ENCODE peak calls at places on chromosomes 5 and 9, in five cellular contexts. V, G, N, Q and M are unnamed samples.

GRCh38 chr9:37753489-37754190 is at the start of gene TRMT10B:
- DNase-seq in V (peak; percentile 75), G (peak; percentile 82), N (peak; percentile 69), Q (peak; percentile 87), M (peak; percentile 89)

GRCh38 chr9:129005336-129005997 is 22.7 kb downstream of the SH3GLB2 start:
- DNase-seq in V (no peak), G (no peak), N (no peak), Q (no peak), M (no peak)

GRCh38 chr9:23790341-23791260 is 35.4 kb downstream of the ELAVL2 start:
- DNase-seq in V (no peak), G (no peak), N (no peak), Q (no peak), M (no peak)

GRCh38 chr9:133960568-133961129 is 31.5 kb downstream of the VAV2 start:
- DNase-seq in V (peak; percentile 46), G (peak; percentile 54), N (peak; percentile 40), Q (peak; percentile 50), M (peak; percentile 68)

GRCh38 chr9:113569472-113570060 is 106.0 kb downstream of the RGS3 start:
- DNase-seq in V (no peak), G (no peak), N (no peak), Q (no peak), M (no peak)

GRCh38 chr9:129361196-129361595 is 183.1 kb upstream of the IER5L start:
- DNase-seq in V (no peak), G (no peak), N (no peak), Q (no peak), M (no peak)

GRCh38 chr9:86731511-86731993 is 215.8 kb downstream of the GAS1 start:
- DNase-seq in V (peak; percentile 94), G (no peak), N (peak; percentile 41), Q (no peak), M (no peak)

GRCh38 chr5:121279801-121280200 is 571.9 kb upstream of the FTMT start:
- DNase-seq in V (no peak), G (no peak), N (no peak), Q (no peak), M (no peak)

GRCh38 chr9:80485420-80485819 is 913.7 kb downstream of the TLE4 start:
- DNase-seq in V (no peak), G (no peak), N (peak; percentile 20), Q (no peak), M (no peak)

GRCh38 chr9:83336696-83337095 is 201.5 kb downstream of the FRMD3 start:
- DNase-seq in V (no peak), G (no peak), N (no peak), Q (peak; percentile 8), M (no peak)

GRCh38 chr9:37801959-37802711 is 1.5 kb downstream of the DCAF10 start:
- DNase-seq in V (no peak), G (no peak), N (no peak), Q (no peak), M (no peak)

GRCh38 chr5:35828092-35828598 is 28.5 kb upstream of the IL7R start:
- DNase-seq in V (no peak), G (no peak), N (no peak), Q (no peak), M (no peak)

GRCh38 chr9:27888661-27889295 is 315.5 kb upstream of the C9orf72 start:
- DNase-seq in V (peak; percentile 5), G (no peak), N (peak; percentile 57), Q (no peak), M (no peak)

GRCh38 chr9:2356391-2356790 is 265.2 kb upstream of the VLDLR start:
- DNase-seq in V (no peak), G (no peak), N (peak; percentile 9), Q (no peak), M (no peak)

GRCh38 chr5:175814676-175815075 is 56.7 kb upstream of the CPLX2 start:
- DNase-seq in V (peak; percentile 52), G (peak; percentile 61), N (peak; percentile 17), Q (no peak), M (no peak)

GRCh38 chr5:56669534-56670483 is 145.5 kb upstream of the MAP3K1 start:
- DNase-seq in V (peak; percentile 11), G (peak; percentile 51), N (peak; percentile 23), Q (no peak), M (no peak)

GRCh38 chr5:31477516-31477915 is 54.4 kb downstream of the DROSHA start:
- DNase-seq in V (no peak), G (no peak), N (peak; percentile 19), Q (no peak), M (no peak)

GRCh38 chr9:91047529-91047928 is 245.9 kb downstream of the SYK start:
- DNase-seq in V (no peak), G (no peak), N (peak; percentile 15), Q (no peak), M (no peak)

GRCh38 chr9:95985656-95986055 is 110.2 kb downstream of the ERCC6L2 start:
- DNase-seq in V (no peak), G (no peak), N (no peak), Q (no peak), M (no peak)

GRCh38 chr5:137497396-137498290 is 1.5 kb downstream of the SPOCK1 start:
- DNase-seq in V (no peak), G (no peak), N (peak; percentile 48), Q (no peak), M (no peak)

GRCh38 chr9:108609227-108609894 is 246.4 kb downstream of the ACTL7B start:
- DNase-seq in V (no peak), G (no peak), N (peak; percentile 82), Q (no peak), M (no peak)

GRCh38 chr9:131641618-131642495 is 96.5 kb downstream of the PRRT1B start:
- DNase-seq in V (no peak), G (no peak), N (no peak), Q (no peak), M (peak; percentile 69)

GRCh38 chr5:179330186-179330900 is 14.9 kb downstream of the ADAMTS2 start:
- DNase-seq in V (no peak), G (peak; percentile 16), N (no peak), Q (no peak), M (peak; percentile 56)

GRCh38 chr9:133233681-133234432 is 24.8 kb upstream of the OBP2B start:
- DNase-seq in V (peak; percentile 30), G (no peak), N (no peak), Q (no peak), M (no peak)

GRCh38 chr9:95023217-95024003 is 294.1 kb downstream of the FANCC start:
- DNase-seq in V (peak; percentile 69), G (peak; percentile 62), N (peak; percentile 84), Q (no peak), M (peak; percentile 68)

GRCh38 chr9:128149951-128150593 is 819 bp downstream of the LCN2 start:
- DNase-seq in V (no peak), G (peak; percentile 44), N (no peak), Q (no peak), M (peak; percentile 56)

GRCh38 chr5:34483442-34484033 is 172.6 kb upstream of the RAI14 start:
- DNase-seq in V (no peak), G (no peak), N (no peak), Q (peak; percentile 79), M (no peak)

GRCh38 chr5:111931658-111932057 is 174.7 kb upstream of the NREP start:
- DNase-seq in V (no peak), G (no peak), N (no peak), Q (no peak), M (no peak)

DNA sequence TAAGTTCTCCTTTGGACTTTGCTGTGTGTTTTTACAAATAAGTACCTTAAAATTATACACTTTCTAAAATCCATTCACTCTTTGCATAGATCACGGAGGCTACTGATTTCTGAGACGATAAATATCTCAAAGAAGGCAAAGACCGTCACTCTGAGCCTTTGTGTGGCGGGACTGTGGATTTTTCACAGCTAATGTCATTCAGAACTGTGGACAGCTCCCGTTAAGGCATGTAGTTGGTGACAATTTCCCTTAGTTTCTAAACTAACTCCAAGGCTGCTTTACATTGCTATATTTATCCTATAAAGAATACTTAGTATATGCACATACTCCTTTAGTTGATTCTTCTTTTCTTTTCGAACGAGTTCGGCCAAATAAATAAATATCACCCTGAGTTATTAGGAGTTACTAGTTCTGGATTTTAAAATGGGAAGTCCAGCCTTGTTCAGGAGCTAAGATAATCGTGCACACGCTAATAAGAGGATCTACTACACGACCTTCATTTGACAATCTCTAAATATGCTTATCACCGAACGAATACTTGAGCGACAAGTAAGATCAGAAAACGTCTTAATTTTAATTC is 1.8 kb downstream of the HCN1 start:
- DNase-seq in V (peak; percentile 8), G (no peak), N (peak; percentile 8), Q (peak; percentile 53), M (no peak)
- H3K4me3 ChIP-seq in V (no peak overlapping the region), G (peak overlapping the region; percentile 67), N (no peak overlapping the region), Q (peak overlapping the region; percentile 59), M (no peak overlapping the region)

GRCh38 chr9:100739666-100740065 is 161.8 kb downstream of the CAVIN4 start:
- DNase-seq in V (no peak), G (no peak), N (peak; percentile 85), Q (no peak), M (no peak)
- H3K4me3 ChIP-seq in V (no peak overlapping the region), G (no peak overlapping the region), N (no peak overlapping the region), Q (no peak overlapping the region), M (no peak overlapping the region)

GRCh38 chr5:16095612-16096011 is 84.0 kb downstream of the MARCHF11 start:
- DNase-seq in V (no peak), G (no peak), N (no peak), Q (no peak), M (no peak)
- H3K4me3 ChIP-seq in V (no peak overlapping the region), G (no peak overlapping the region), N (no peak overlapping the region), Q (no peak overlapping the region), M (no peak overlapping the region)

DNA sequence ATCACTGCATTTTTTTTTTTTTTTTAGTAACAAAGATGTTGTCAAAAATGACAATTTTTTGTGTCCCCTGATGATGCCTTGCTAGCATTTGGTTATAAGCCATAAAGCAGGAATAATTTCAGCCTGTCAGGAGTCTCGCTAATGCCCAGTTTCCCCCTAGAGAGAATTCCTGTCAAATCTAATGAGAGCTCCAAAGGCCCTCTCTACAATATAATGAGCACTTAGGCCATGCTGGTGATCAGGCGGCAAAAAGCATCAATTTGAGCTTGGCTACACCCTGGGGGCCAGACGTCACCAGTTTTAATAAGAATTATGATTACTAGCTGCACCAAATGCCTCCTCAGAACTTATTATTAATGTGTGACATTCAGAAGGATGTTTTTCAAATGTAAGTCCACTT is 6.1 kb downstream of the TLE1 start:
- DNase-seq in V (no peak), G (no peak), N (no peak), Q (no peak), M (no peak)
- H3K4me3 ChIP-seq in V (no peak overlapping the region), G (peak overlapping the region; percentile 38), N (no peak overlapping the region), Q (no peak overlapping the region), M (peak overlapping the region; percentile 29)

GRCh38 chr5:102294996-102295395 is 1.1 kb downstream of the SLCO4C1 start:
- DNase-seq in V (no peak), G (no peak), N (no peak), Q (peak; percentile 3), M (no peak)

GRCh38 chr5:102295534-102296228 is 403 bp downstream of the SLCO4C1 start:
- DNase-seq in V (no peak), G (peak; percentile 45), N (no peak), Q (no peak), M (peak; percentile 70)

DNA sequence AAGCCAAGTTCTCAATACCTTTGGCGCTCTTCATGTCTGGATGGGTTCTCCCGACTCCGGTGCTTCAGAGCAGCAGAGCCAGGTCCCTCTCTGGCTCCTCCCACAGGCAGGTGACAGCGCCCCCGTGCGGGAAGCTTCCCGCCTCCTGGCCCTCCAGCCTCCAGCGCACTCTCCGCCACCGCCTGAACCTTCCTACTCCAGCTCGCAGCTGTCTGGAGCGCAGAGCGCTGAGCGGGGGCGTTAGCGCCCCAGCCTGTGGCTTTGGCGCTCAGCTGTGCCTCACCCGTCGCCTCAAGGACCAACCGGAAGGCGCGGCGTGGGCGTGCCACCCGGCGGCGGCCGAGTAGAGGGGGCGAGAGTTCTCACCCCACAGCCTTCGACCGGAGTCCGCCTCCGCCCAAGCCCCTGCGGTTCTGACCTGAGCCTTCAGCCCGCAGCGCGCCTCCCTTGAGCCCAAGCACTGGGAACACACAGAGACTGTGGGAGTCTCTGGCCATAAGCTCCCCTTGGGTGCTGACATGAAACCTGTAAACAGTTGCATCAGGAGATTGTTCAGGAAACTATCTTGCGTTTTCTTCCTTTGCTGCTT is at the start of gene SLCO4C1:
- DNase-seq in V (peak; percentile 4), G (peak; percentile 75), N (peak; percentile 71), Q (peak; percentile 93), M (peak; percentile 80)
- H3K4me3 ChIP-seq in V (peak within 1 kb of the TSS; percentile 17), G (peak within 1 kb of the TSS; percentile 56), N (peak within 1 kb of the TSS; percentile 52), Q (peak within 1 kb of the TSS; percentile 51), M (peak within 1 kb of the TSS; percentile 33)